ENCODE peak calls at places on chromosomes 12 and 14, in nine cellular contexts. D is ovary, W is tibial nerve, A is GM13977, C is cardiac muscle cell, S is IMR-90, U is AG04449, O is brain microvascular endothelial cell, J is epithelial cell of esophagus. E is an unnamed sample.

GRCh38 chr14:47674148-47674545 is 1.3 kb downstream of the MDGA2 start:
- DNase-seq in C (peak), O (peak), W (no peak), J (no peak), A (no peak), D (no peak), S (no peak), U (no peak), E (peak)

GRCh38 chr12:7645395-7646177 is 20.1 kb downstream of the APOBEC1 start:
- DNase-seq in O (peak), J (peak), A (peak), U (no peak), C (peak), D (no peak), S (peak), W (peak), E (no peak)

GRCh38 chr12:116964740-116965090 is 54.0 kb downstream of the FBXW8 start:
- DNase-seq in U (no peak), W (no peak), O (no peak), A (no peak), J (no peak), C (no peak), S (no peak), D (no peak), E (no peak)

GRCh38 chr14:65637780-65638179 is 225.2 kb downstream of the FUT8 start:
- DNase-seq in A (peak), U (no peak), S (peak), C (no peak), W (no peak), J (peak), O (no peak), D (no peak), E (no peak)

GRCh38 chr12:76303365-76303764 is 44.9 kb downstream of the BBS10 start:
- DNase-seq in U (no peak), D (no peak), O (peak), J (no peak), C (no peak), W (no peak), S (peak), A (no peak), E (no peak)

GRCh38 chr14:100142073-100143040 is 17.1 kb downstream of the DEGS2 start:
- DNase-seq in S (no peak), C (no peak), O (no peak), J (no peak), U (no peak), W (no peak), A (no peak), D (peak), E (no peak)

GRCh38 chr12:18811268-18811667 is 73.3 kb downstream of the CAPZA3 start:
- DNase-seq in C (no peak), D (no peak), S (no peak), U (no peak), O (no peak), J (no peak), A (no peak), W (no peak), E (no peak)

GRCh38 chr14:55645845-55646832 is 66.1 kb downstream of the KTN1 start:
- DNase-seq in J (no peak), D (no peak), U (no peak), O (no peak), S (no peak), W (no peak), A (no peak), C (no peak), E (no peak)

GRCh38 chr14:50085570-50086315 is 30.6 kb downstream of the VCPKMT start:
- DNase-seq in A (peak), U (peak), S (peak), J (peak), D (no peak), O (peak), W (no peak), C (no peak), E (no peak)

GRCh38 chr12:110249716-110250225 is 31.3 kb upstream of the ATP2A2 start:
- DNase-seq in A (no peak), O (no peak), D (no peak), J (no peak), S (no peak), C (no peak), W (no peak), U (no peak), E (no peak)

GRCh38 chr14:72495668-72496067 is 398.2 kb downstream of the DPF3 start:
- DNase-seq in C (no peak), W (peak), O (no peak), A (no peak), D (no peak), S (peak), J (no peak), U (no peak), E (no peak)

GRCh38 chr12:1803736-1804135 is 16.6 kb upstream of the LRTM2 start:
- DNase-seq in W (no peak), U (no peak), J (no peak), A (no peak), D (no peak), O (no peak), C (no peak), S (no peak), E (no peak)

GRCh38 chr14:22194669-22195068 is 394.4 kb downstream of the DAD1 start:
- DNase-seq in O (peak), W (no peak), J (no peak), U (no peak), C (no peak), S (peak), D (no peak), A (no peak), E (no peak)

GRCh38 chr14:29339491-29339890 is 572.9 kb downstream of the FOXG1 start:
- DNase-seq in J (peak), W (no peak), S (peak), U (no peak), D (no peak), C (no peak), A (no peak), O (no peak), E (no peak)

GRCh38 chr12:79834712-79835376 is 100.1 kb downstream of the PPP1R12A start:
- DNase-seq in A (no peak), U (no peak), W (no peak), C (no peak), J (peak), D (no peak), S (no peak), O (no peak), E (no peak)

GRCh38 chr12:125377093-125377492 is 311.9 kb downstream of the AACS start:
- DNase-seq in S (no peak), U (no peak), A (no peak), W (no peak), O (no peak), C (no peak), J (no peak), D (no peak), E (no peak)
- TF ChIP-seq CTCF in S (no peak), U (no peak), A (no peak), W (no peak), O (no peak), C (no peak), J (no peak), D (no peak), E (no peak)

GRCh38 chr14:58813745-58814144 is 176.0 kb downstream of the DACT1 start:
- DNase-seq in J (no peak), C (no peak), A (no peak), O (no peak), W (no peak), U (no peak), D (no peak), S (no peak), E (no peak)
- TF ChIP-seq CTCF in J (no peak), C (no peak), A (no peak), O (no peak), W (no peak), U (no peak), D (no peak), S (no peak), E (no peak)

GRCh38 chr14:96053600-96054381 is 14.6 kb downstream of the C14orf132 start:
- DNase-seq in C (peak), J (peak), O (peak), W (peak), U (peak), D (peak), S (peak), A (no peak), E (no peak)

GRCh38 chr14:96051231-96051630 is 12.1 kb downstream of the C14orf132 start:
- DNase-seq in W (no peak), S (no peak), U (no peak), O (no peak), J (no peak), A (no peak), D (no peak), C (no peak), E (no peak)

GRCh38 chr14:96052541-96053105 is 13.5 kb downstream of the C14orf132 start:
- DNase-seq in U (no peak), S (peak), W (no peak), C (no peak), J (no peak), A (no peak), O (no peak), D (no peak), E (no peak)

GRCh38 chr14:96053236-96053599 is 14.1 kb downstream of the C14orf132 start:
- DNase-seq in S (no peak), D (no peak), J (no peak), O (no peak), U (no peak), W (no peak), A (no peak), C (no peak), E (no peak)

GRCh38 chr14:96051642-96052540 is 12.7 kb downstream of the C14orf132 start:
- DNase-seq in S (peak), U (no peak), O (no peak), J (peak), W (no peak), D (no peak), C (no peak), A (peak), E (no peak)
- TF ChIP-seq CTCF in S (no peak), U (no peak), O (peak), J (peak), W (no peak), D (no peak), C (peak), A (peak), E (peak)

DNA sequence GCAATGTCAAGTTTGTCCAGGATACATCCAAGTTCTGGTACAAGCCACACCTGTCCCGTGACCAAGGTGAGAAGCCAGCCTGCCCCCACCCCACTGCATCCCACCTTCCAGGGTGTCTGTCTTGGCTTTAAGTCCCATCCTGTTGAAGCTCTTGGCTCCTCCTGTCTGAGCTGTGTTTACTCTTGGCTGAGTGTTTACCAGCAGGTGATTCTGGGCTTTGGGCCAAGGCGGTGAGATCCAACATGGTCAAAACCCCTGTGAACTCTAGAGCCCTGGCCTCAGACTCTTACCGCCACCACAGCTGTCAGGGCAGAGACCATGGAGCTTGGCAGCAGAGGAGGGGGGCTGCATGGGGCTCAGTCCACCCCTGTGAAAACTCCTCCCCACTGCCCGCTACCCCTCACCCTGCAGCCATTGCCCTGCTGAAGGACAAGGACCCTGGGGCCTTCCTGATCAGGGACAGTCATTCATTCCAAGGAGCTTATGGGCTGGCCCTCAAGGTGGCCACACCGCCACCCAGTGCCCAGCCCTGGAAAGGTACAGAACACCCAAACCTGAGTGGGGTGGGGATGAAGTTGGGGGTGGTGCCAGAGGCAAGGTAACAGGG is 11.6 kb downstream of the TNS2 start:
- DNase-seq in J (no peak), O (no peak), U (no peak), D (peak), C (no peak), A (no peak), S (no peak), W (no peak), E (no peak)
- TF ChIP-seq CTCF in J (peak), O (peak), U (no peak), D (no peak), C (peak), A (peak), S (no peak), W (no peak), E (no peak)

GRCh38 chr14:33343016-33343415 is 404.3 kb downstream of the NPAS3 start:
- DNase-seq in O (peak), S (no peak), W (no peak), D (no peak), C (no peak), J (no peak), U (no peak), A (no peak), E (no peak)

GRCh38 chr14:33347816-33348215 is 409.1 kb downstream of the NPAS3 start:
- DNase-seq in D (no peak), O (no peak), S (no peak), W (no peak), J (peak), U (no peak), C (no peak), A (no peak), E (no peak)

DNA sequence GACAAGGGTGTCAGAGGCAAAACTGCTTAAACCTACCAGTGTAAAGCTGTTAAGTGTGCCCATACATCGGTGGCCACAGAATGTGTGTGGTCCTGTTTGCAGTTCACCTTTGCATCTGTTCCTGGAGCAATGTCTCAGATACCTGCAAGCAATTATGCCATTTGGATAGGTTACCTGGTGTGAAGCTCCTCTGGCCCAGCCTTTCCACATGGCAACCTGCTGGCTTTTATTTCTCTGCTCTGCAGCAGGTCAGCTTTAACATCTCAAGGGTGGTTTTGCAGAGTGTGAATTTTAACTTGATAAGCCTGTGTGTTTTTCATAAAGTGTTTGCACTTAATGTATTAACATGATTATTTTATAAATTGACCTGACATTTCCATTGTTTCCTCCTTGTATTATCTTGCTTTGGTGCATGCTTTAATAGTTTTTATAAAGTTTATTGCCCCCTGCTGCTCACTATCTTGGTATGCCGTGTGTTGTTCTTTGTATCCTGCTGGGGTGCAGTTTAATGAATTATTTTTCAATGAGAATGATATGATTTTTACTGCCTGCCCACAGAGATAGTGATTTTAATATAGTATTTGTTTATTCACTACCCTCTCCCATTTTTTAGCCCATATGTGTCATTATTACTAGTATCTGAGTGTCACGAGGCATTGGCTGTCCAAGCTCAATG is 403.8 kb downstream of the NPAS3 start:
- DNase-seq in U (no peak), W (no peak), A (no peak), O (no peak), J (no peak), S (no peak), D (no peak), C (no peak), E (no peak)
- TF ChIP-seq CTCF in U (no peak), W (no peak), A (no peak), O (no peak), J (no peak), S (no peak), D (no peak), C (no peak), E (no peak)

GRCh38 chr14:35144029-35144428 is 21.7 kb downstream of the PRORP start:
- DNase-seq in J (no peak), O (no peak), A (no peak), C (no peak), W (no peak), D (no peak), S (no peak), U (no peak), E (no peak)

GRCh38 chr14:35146711-35147149 is 24.4 kb downstream of the PRORP start:
- DNase-seq in U (no peak), J (no peak), O (no peak), S (no peak), A (no peak), D (no peak), C (no peak), W (no peak), E (no peak)

GRCh38 chr14:35138585-35138984 is 16.2 kb downstream of the PRORP start:
- DNase-seq in J (no peak), W (no peak), A (no peak), S (no peak), O (no peak), U (no peak), D (no peak), C (no peak), E (no peak)

GRCh38 chr14:35140718-35141581 is 18.6 kb downstream of the PRORP start:
- DNase-seq in O (no peak), C (no peak), J (peak), A (no peak), D (no peak), S (peak), W (no peak), U (no peak), E (no peak)
- TF ChIP-seq CTCF in O (no peak), C (peak), J (no peak), A (peak), D (peak), S (peak), W (peak), U (no peak), E (no peak)

E was measured in neural crest cell.